ENCODE peak calls at places on chromosome 15, in eight cellular contexts. T is CD4-positive, alpha-beta T cell; L is lower lobe of right lung; B is ovary; W is GM12865; H is neural crest cell; D is AG10803; O is fibroblast of mammary gland. K is an unnamed sample.
A peak's percentile ranks its signal among the peaks of the same experiment; 100 is the strongest.

GRCh38 chr15:71254503-71254902 is 139.2 kb downstream of the THSD4 start:
- DNase-seq in T (no peak), L (no peak), B (no peak), W (no peak), H (no peak), D (peak; percentile 12), O (no peak), K (no peak)

GRCh38 chr15:59339252-59339672 is 33.4 kb downstream of the MYO1E start:
- DNase-seq in T (no peak), L (no peak), B (no peak), W (no peak), H (no peak), D (peak; percentile 66), O (peak; percentile 95), K (no peak)

GRCh38 chr15:60535743-60536142 is 56.8 kb upstream of the ICE2 start:
- DNase-seq in T (no peak), L (no peak), B (no peak), W (no peak), H (no peak), D (peak; percentile 9), O (no peak), K (no peak)

GRCh38 chr15:67098768-67099282 is 33.4 kb downstream of the SMAD3 start:
- DNase-seq in T (no peak), L (no peak), B (no peak), W (no peak), H (no peak), D (peak; percentile 48), O (no peak), K (no peak)

GRCh38 chr15:64842099-64842940 is 605 bp downstream of the PLEKHO2 start:
- DNase-seq in T (no peak), L (no peak), B (no peak), W (peak; percentile 42), H (no peak), D (no peak), O (peak; percentile 46), K (no peak)

GRCh38 chr15:33256874-33257273 is 53.9 kb upstream of the RYR3 start:
- DNase-seq in T (no peak), L (no peak), B (no peak), W (no peak), H (no peak), D (no peak), O (no peak), K (no peak)

GRCh38 chr15:68791431-68792283 is 29.0 kb downstream of the ANP32A start:
- DNase-seq in T (no peak), L (no peak), B (no peak), W (peak; percentile 91), H (no peak), D (no peak), O (no peak), K (no peak)

GRCh38 chr15:74725845-74726773 is 781 bp upstream of the CYP1A1 start:
- DNase-seq in T (peak; percentile 22), L (peak; percentile 74), B (no peak), W (peak; percentile 53), H (peak; percentile 65), D (peak; percentile 6), O (no peak), K (peak; percentile 42)

GRCh38 chr15:58520464-58520863 is 88.7 kb downstream of the LIPC start:
- DNase-seq in T (no peak), L (no peak), B (no peak), W (no peak), H (no peak), D (no peak), O (no peak), K (no peak)

GRCh38 chr15:29698030-29698701 is 124.1 kb downstream of the TJP1 start:
- DNase-seq in T (no peak), L (no peak), B (no peak), W (no peak), H (no peak), D (peak; percentile 26), O (peak; percentile 90), K (no peak)

GRCh38 chr15:44550256-44550655 is 13.3 kb downstream of the EIF3J start:
- DNase-seq in T (no peak), L (no peak), B (no peak), W (no peak), H (no peak), D (peak; percentile 52), O (peak; percentile 66), K (no peak)

GRCh38 chr15:82535566-82536408 is 4.5 kb downstream of the RPS17 start:
- DNase-seq in T (no peak), L (no peak), B (no peak), W (no peak), H (no peak), D (no peak), O (no peak), K (no peak)

GRCh38 chr15:82533801-82534200 is 6.5 kb downstream of the RPS17 start:
- DNase-seq in T (no peak), L (no peak), B (no peak), W (no peak), H (no peak), D (no peak), O (no peak), K (no peak)

GRCh38 chr15:82538961-82539689 is 1.1 kb downstream of the RPS17 start:
- DNase-seq in T (no peak), L (no peak), B (no peak), W (no peak), H (no peak), D (no peak), O (peak; percentile 38), K (no peak)

GRCh38 chr15:82537351-82537908 is 2.8 kb downstream of the RPS17 start:
- DNase-seq in T (no peak), L (no peak), B (no peak), W (no peak), H (no peak), D (no peak), O (no peak), K (no peak)

DNA sequence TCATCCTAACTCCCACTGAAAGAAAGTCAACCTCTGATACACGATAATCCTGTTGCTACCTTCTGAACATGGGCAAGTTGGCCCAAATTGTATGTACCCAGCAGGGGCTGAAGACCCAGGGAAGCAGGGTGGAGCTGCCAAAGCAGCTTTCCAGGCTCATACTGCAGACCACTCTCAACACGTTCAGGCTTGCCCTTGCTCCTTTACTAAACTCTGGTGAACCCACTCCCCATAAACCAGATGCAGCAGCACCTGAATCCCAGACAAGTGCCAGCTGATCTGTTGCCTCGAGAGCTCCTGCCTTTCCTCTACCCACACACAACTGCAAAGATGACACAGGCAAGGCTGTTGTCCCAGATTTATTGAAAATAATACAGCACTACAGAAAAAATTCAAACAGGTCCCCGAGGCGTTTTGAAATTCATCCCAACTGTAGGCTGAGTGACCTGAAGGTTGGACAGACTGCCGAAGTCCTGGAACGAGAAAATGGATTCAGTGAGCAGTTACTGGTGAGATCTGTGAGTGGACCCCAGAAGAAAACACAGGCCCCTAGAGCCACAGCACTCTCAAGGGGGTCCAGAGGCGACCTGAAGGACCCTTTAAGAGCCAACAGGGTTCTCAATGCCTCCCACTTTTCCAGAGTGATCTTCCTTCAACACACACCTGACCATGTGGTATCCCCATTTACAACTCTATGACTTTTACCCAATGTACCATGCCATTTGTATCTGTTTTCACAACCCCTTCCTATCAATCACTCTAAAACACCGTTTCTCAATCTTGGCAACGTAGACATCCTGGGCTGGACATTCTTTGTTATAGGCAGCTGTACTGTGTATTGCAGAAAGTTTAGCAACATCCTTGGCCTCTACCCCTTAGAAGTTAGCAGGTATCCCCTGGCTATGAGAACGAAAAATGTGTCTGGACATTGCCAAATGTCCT is 3.6 kb downstream of the RPS17 start:
- DNase-seq in T (no peak), L (no peak), B (no peak), W (no peak), H (no peak), D (no peak), O (no peak), K (no peak)
- TF ChIP-seq CTCF in T (no peak), L (no peak), B (no peak), W (no peak), H (no peak), D (no peak), O (no peak), K (no peak)

GRCh38 chr15:31031471-31032064 is 40.1 kb upstream of the MTMR10 start:
- DNase-seq in T (no peak), L (no peak), B (no peak), W (peak; percentile 74), H (no peak), D (peak; percentile 57), O (peak; percentile 50), K (no peak)
- TF ChIP-seq CTCF in T (no peak), L (no peak), B (no peak), W (no peak), H (no peak), D (no peak), O (no peak), K (no peak)

DNA sequence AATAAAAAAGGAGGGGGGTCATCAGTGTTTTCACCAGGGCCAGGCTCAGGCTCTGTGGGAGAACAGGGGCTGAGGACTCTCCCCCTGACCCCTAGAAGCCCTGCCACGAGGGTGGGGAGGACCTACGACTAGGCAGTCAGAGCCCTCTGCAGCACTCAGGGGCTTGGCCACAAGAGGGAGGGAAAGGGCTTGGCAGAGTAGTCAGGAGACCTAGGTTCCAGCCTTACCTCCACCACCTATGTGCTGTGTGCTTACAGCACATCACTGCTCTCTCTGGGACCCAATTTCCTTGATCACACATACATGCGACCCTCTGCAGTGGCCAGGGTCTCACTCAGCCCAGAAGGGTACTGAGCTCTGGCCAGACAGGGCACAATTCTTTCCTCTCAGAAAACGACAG is 16.3 kb upstream of the SKIC8 start:
- DNase-seq in T (no peak), L (peak; percentile 21), B (no peak), W (peak; percentile 50), H (peak; percentile 49), D (no peak), O (no peak), K (no peak)
- TF ChIP-seq CTCF in T (no peak), L (no peak), B (no peak), W (peak; percentile 46), H (peak; percentile 52), D (peak; percentile 39), O (no peak), K (peak; percentile 36)

DNA sequence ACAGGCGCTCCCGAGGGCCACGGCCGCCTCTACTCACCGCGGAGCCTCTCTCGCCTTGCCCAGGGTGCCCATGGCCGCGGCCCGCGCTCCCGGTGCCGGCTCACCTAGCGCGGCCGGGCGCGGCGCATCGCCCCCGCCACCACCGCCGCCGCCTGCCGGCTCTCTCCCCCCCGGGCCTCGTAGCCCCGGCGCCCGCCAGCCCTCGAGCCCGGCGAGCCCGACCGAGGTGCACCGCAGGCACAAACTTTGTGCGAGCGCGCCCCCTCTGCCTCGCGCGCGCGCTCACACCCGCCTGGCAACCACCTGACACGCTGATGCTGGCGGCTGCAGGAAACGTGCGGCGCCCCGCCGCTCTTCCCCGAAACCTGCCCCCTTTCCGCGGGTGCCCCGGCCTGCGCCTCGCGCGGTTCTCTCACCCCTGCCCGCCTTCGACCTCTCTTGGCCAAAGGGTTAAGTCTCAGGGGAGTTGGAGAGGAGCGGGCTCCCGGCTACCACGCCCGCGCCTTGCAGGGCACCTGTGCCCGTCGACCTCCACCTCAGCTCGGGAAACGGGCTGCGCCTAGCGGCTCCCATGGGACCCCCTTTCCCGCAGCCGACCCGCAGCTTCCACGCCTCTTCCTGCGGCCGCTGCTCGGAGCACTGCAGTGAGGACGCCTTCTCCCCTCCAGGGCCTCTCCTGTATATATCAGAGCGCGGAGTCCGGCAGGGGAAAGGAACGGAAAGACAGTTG is at the start of gene RASGRP1:
- DNase-seq in T (peak; percentile 81), L (peak; percentile 79), B (peak; percentile 8), W (peak; percentile 92), H (peak; percentile 56), D (peak; percentile 45), O (peak; percentile 31), K (peak; percentile 60)
- TF ChIP-seq CTCF in T (no peak), L (peak; percentile 11), B (no peak), W (peak; percentile 38), H (no peak), D (peak; percentile 27), O (no peak), K (no peak)

K was measured in progenitor cell of endocrine pancreas.